ENCODE peak calls at places on chromosomes 4 and X, in five cellular contexts. P, Z, K, E and Y are unnamed samples.

GRCh38 chr4:153722036-153722435 is 37.8 kb downstream of the RNF175 start:
- DNase-seq in P (no peak), Z (no peak), K (no peak), E (no peak), Y (no peak)

GRCh38 chr4:180098601-180099000 is 2144.6 kb upstream of the TENM3 start:
- DNase-seq in P (no peak), Z (no peak), K (no peak), E (no peak), Y (no peak)

GRCh38 chr4:14787894-14788293 is 214.4 kb upstream of the CPEB2 start:
- DNase-seq in P (peak), Z (no peak), K (no peak), E (no peak), Y (no peak)

GRCh38 chrX:42714981-42715688 is 62.8 kb downstream of the PPP1R2C start:
- DNase-seq in P (peak), Z (no peak), K (no peak), E (no peak), Y (no peak)

GRCh38 chr4:1864076-1865008 is 6.9 kb upstream of the NSD2 start:
- DNase-seq in P (no peak), Z (no peak), K (no peak), E (no peak), Y (no peak)

GRCh38 chrX:27890611-27891010 is 82.8 kb downstream of the MAGEB10 start:
- DNase-seq in P (no peak), Z (no peak), K (no peak), E (peak), Y (no peak)

GRCh38 chr4:7433376-7434140 is 1.2 kb downstream of the PSAPL1 start:
- DNase-seq in P (no peak), Z (no peak), K (no peak), E (no peak), Y (no peak)

GRCh38 chr4:147731611-147732515 is at the start of gene ARHGAP10:
- DNase-seq in P (peak), Z (no peak), K (peak), E (no peak), Y (no peak)

GRCh38 chr4:36915717-36916116 is 328.8 kb upstream of the NWD2 start:
- DNase-seq in P (no peak), Z (no peak), K (no peak), E (no peak), Y (no peak)

GRCh38 chrX:51494409-51494808 is 2.0 kb downstream of the NUDT11 start:
- DNase-seq in P (no peak), Z (no peak), K (no peak), E (no peak), Y (no peak)

GRCh38 chr4:40311811-40312346 is 23.3 kb upstream of the CHRNA9 start:
- DNase-seq in P (no peak), Z (no peak), K (no peak), E (no peak), Y (no peak)

GRCh38 chrX:130902446-130902782 is 595 bp downstream of the ENOX2 start:
- DNase-seq in P (no peak), Z (no peak), K (no peak), E (no peak), Y (no peak)

GRCh38 chrX:132618810-132619209 is 130.0 kb upstream of the MBNL3 start:
- DNase-seq in P (no peak), Z (no peak), K (no peak), E (no peak), Y (no peak)

GRCh38 chrX:17613979-17614572 is 123.2 kb upstream of the SCML1 start:
- DNase-seq in P (no peak), Z (peak), K (no peak), E (no peak), Y (no peak)

GRCh38 chr4:185134176-185134869 is 8.7 kb upstream of the SLC25A4 start:
- DNase-seq in P (no peak), Z (peak), K (no peak), E (no peak), Y (no peak)

GRCh38 chr4:170089274-170089742 is 448 bp downstream of the AADAT start:
- DNase-seq in P (peak), Z (no peak), K (no peak), E (no peak), Y (no peak)

GRCh38 chr4:147782087-147782781 is 50.3 kb downstream of the ARHGAP10 start:
- DNase-seq in P (no peak), Z (no peak), K (no peak), E (peak), Y (no peak)

GRCh38 chr4:7342581-7343352 is 92.0 kb downstream of the PSAPL1 start:
- DNase-seq in P (no peak), Z (no peak), K (no peak), E (no peak), Y (no peak)

GRCh38 chr4:88600129-88600849 is 8.0 kb downstream of the HERC3 start:
- DNase-seq in P (no peak), Z (peak), K (no peak), E (no peak), Y (peak)

GRCh38 chr4:61202100-61202637 is 2.0 kb downstream of the ADGRL3 start:
- DNase-seq in P (peak), Z (no peak), K (no peak), E (no peak), Y (no peak)

GRCh38 chrX:68938244-68939004 is 109.6 kb downstream of the EFNB1 start:
- DNase-seq in P (no peak), Z (no peak), K (no peak), E (no peak), Y (no peak)

GRCh38 chr4:88002786-88003185 is 4.6 kb upstream of the PKD2 start:
- DNase-seq in P (no peak), Z (no peak), K (no peak), E (no peak), Y (no peak)

DNA sequence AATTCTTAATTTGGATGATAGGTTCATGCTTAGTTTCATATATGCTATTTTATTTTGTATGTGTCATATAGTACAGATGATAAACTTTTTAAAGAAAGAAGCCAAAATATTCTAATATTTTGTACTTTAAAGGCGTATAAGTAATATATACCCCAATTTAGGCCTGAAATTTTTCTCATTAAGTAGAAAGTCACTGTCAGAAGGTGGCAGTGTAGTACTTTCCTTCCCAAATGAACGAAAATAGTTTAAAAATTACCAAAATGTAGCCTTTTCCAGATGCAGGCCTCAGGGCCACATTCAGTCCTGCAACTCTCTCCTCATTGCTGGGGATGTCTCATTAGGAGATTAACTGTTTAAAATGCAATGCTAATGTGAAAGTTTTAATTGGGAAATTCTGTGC is 1263.6 kb downstream of the C4orf33 start:
- DNase-seq in P (no peak), Z (no peak), K (no peak), E (no peak), Y (no peak)
- TF ChIP-seq CTCF in P (no peak), Z (no peak), K (no peak), E (no peak), Y (peak)

DNA sequence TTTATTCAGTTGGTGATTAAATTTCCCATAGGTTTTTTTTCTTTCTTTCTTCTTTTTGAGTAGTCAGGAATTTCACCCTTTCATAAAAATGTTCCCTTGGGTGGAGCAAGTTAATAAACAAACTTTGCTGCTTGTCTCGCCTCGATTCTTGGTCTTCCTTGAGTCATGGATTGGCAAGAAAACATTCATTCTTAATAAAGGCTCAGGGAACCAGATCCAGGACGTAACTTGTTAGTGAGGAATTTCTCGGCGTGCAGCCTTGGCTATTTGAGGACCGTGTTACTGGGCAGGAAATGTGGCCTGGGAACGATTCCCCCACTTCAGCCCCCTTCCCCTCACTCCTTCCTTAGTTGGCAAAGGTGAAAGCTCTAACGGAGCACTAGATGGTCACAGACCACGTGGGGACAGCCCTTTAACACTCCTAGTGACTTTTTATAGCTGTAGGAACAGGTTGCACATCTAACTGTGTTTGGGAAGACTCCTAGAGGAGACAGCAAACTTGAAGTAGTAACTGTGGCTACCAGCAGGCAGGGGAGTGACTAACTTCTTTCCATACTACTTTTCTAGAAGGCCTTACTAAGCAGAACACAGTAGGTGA is 106.8 kb downstream of the UCHL1 start:
- DNase-seq in P (no peak), Z (peak), K (peak), E (no peak), Y (no peak)
- H3K4me3 ChIP-seq in P (no peak), Z (peak), K (peak), E (no peak), Y (no peak)

DNA sequence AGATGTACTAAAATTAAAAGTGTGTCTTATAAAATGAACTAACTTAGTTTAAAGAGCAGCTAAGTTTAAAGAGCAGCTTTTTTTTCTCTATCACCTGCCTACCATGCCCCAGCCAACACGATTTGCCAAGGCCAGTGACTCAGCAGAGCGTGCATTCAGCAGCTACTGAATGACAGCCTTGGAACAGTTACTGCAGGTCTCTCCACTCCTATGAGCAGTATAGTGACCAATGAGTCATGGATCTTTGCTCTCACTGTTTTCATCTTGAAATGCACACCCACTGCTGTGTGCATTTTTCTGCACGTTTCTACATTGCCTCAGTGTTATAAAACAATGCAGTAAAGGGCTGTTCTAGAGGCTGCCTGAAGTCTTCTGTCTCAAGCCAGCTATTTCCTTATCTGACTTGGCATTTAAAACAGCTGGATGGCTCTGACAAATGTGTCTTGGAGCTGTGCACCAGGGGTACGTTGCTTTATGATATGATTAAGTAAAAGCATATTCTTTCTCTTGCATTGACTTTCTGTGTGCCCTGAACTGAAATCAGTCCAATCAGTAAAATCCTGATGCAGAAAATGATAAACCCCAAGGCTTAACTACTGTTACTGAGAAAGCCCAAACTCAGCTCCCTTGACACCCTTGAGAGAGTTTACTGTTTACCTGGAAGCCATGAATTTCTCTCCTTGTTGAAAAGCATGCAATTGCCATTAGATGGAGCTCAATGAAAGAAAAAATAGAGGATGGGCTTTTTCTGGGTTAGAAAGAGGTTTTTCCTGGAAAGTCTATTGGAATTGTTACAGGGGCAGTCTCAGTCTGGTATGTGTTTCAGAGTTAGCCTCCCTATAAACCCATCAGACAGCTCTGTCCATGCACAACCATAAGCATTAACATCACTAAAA is 66.2 kb upstream of the C4orf54 start:
- DNase-seq in P (peak), Z (peak), K (peak), E (peak), Y (no peak)
- TF ChIP-seq CTCF in P (no peak), Z (no peak), K (no peak), E (no peak), Y (no peak)

GRCh38 chrX:154092371-154092770 is 5.1 kb downstream of the MECP2 start:
- DNase-seq in P (no peak), Z (no peak), K (no peak), E (no peak), Y (no peak)

GRCh38 chrX:154097003-154097596 is 417 bp downstream of the MECP2 start:
- DNase-seq in P (peak), Z (no peak), K (peak), E (no peak), Y (no peak)

GRCh38 chrX:154093965-154094364 is 3.6 kb downstream of the MECP2 start:
- DNase-seq in P (no peak), Z (no peak), K (no peak), E (no peak), Y (no peak)

GRCh38 chrX:154096140-154097002 is 1.1 kb downstream of the MECP2 start:
- DNase-seq in P (peak), Z (no peak), K (no peak), E (no peak), Y (no peak)

DNA sequence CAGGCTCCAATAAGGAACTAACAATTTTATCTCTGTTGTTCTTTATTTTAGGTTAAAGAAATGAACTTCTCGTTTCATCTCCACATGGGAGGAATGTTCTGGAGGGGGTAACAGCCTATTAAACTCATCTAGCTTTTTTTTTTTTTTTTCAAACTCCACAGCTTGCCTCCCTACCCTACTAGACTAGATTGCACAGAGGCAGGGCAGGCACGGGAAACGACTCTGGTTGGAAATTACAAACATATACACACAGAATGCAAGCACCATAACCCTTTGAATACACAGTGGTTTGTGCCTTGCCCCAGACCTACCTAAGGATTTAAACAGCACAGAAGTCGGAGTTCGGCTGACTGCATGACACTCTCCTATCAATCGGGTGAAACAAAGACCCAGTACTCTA is 2.7 kb downstream of the MECP2 start:
- DNase-seq in P (no peak), Z (no peak), K (no peak), E (no peak), Y (no peak)
- H3K4me3 ChIP-seq in P (no peak), Z (no peak), K (peak), E (peak), Y (no peak)

DNA sequence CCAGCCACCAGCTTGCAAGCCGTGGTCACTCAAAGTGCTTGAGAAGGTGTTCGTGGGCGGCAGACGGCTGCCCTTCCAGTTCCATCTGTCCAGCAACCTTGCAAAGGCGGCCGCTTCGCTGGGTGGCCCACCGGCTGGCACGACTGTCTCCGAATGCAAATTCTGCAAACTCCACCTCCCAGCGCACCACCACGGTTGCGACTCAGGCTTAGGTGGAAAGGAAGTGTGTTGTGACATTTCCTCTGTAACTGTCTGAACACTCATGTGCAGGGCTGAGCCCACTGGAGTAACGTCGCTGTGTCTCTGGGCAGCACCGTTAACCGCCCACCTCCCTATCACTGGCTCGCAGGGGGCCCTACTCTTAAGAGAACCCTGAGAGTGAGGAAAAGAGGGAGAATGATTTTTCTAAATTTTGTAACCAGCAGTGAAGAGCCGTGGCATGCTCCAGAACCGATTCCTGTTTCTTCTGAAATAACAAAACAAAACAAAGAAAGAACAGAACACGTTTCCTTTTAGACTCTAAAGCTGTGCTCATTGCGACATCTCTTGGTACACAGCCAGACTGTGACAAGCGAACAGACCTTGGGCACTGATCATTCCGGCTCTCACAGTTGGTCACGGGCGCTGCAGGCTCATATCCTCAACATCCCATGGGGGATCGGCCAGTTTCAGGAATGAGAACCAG is at the start of gene P2RY8:
- DNase-seq in P (peak), Z (no peak), K (peak), E (peak), Y (no peak)
- TF ChIP-seq CTCF in P (no peak), Z (no peak), K (no peak), E (no peak), Y (no peak)

GRCh38 chrX:108366644-108367406 is 71.4 kb downstream of the COL4A6 start:
- DNase-seq in P (no peak), Z (no peak), K (no peak), E (no peak), Y (no peak)
- H3K4me3 ChIP-seq in P (no peak), Z (no peak), K (no peak), E (no peak), Y (no peak)